ENCODE peak calls at places on chromosome 4, in eight cellular contexts. P is uterus; T is CD8-positive, alpha-beta T cell; A is fibroblast of lung; W is substantia nigra; F is heart right ventricle; Z is hepatocyte; M is pancreas. L is an unnamed sample.

GRCh38 chr4:4332529-4332928 is 42.5 kb downstream of the ZBTB49 start:
- DNase-seq in W (no peak), T (no peak), P (no peak), F (no peak), A (no peak), M (no peak), Z (no peak), L (no peak)

GRCh38 chr4:48906283-48907173 is at the start of gene OCIAD2:
- DNase-seq in P (peak; percentile 49), Z (peak; percentile 84), A (peak; percentile 39), T (peak; percentile 83), M (peak; percentile 81), F (peak; percentile 50), W (no peak), L (no peak)

GRCh38 chr4:184648220-184649025 is 824 bp downstream of the CASP3 start:
- DNase-seq in A (peak; percentile 47), F (peak; percentile 78), M (peak; percentile 85), P (peak; percentile 60), Z (peak; percentile 69), W (peak; percentile 46), T (peak; percentile 39), L (peak; percentile 86)

GRCh38 chr4:128686810-128687209 is 122.7 kb upstream of the JADE1 start:
- DNase-seq in T (no peak), W (no peak), A (no peak), P (no peak), F (no peak), M (no peak), Z (no peak), L (no peak)

GRCh38 chr4:5010984-5011383 is 8.3 kb downstream of the CYTL1 start:
- DNase-seq in P (no peak), F (no peak), Z (no peak), M (no peak), T (no peak), W (no peak), A (no peak), L (no peak)

GRCh38 chr4:8844976-8845690 is 26.5 kb downstream of the HMX1 start:
- DNase-seq in F (no peak), A (no peak), Z (no peak), W (no peak), M (no peak), P (no peak), T (no peak), L (peak; percentile 38)

GRCh38 chr4:108369035-108369655 is 200.4 kb upstream of the LEF1 start:
- DNase-seq in F (no peak), A (no peak), P (no peak), Z (no peak), M (no peak), W (no peak), T (no peak), L (no peak)

GRCh38 chr4:57053508-57053907 is 56.7 kb downstream of the IGFBP7 start:
- DNase-seq in M (no peak), A (no peak), W (no peak), Z (no peak), T (no peak), P (no peak), F (no peak), L (no peak)

GRCh38 chr4:2141762-2142520 is 82.8 kb downstream of the NAT8L start:
- DNase-seq in M (no peak), W (no peak), F (no peak), Z (no peak), T (no peak), P (no peak), A (peak; percentile 10), L (no peak)

GRCh38 chr4:173748353-173748752 is 218.3 kb upstream of the HAND2 start:
- DNase-seq in F (no peak), M (no peak), T (no peak), W (no peak), Z (peak; percentile 15), P (no peak), A (peak; percentile 56), L (no peak)

GRCh38 chr4:45438047-45438446 is 685.8 kb downstream of the GABRG1 start:
- DNase-seq in T (no peak), M (no peak), A (peak; percentile 2), W (no peak), F (no peak), P (no peak), Z (no peak), L (no peak)

GRCh38 chr4:174255790-174256189 is 27.7 kb downstream of the FBXO8 start:
- DNase-seq in P (no peak), M (no peak), Z (peak; percentile 4), A (peak; percentile 92), T (no peak), F (no peak), W (no peak), L (no peak)

GRCh38 chr4:183920512-183920911 is 15.4 kb downstream of the STOX2 start:
- DNase-seq in Z (no peak), W (no peak), A (no peak), F (no peak), M (no peak), P (no peak), T (no peak), L (no peak)

GRCh38 chr4:1234811-1235292 is 14.1 kb downstream of the CTBP1 start:
- DNase-seq in F (peak; percentile 7), T (no peak), W (no peak), Z (no peak), M (peak; percentile 50), A (no peak), P (peak; percentile 18), L (peak; percentile 57)

GRCh38 chr4:17166954-17167353 is 268.5 kb upstream of the LDB2 start:
- DNase-seq in T (no peak), F (peak; percentile 13), Z (no peak), W (peak; percentile 15), M (no peak), P (peak; percentile 40), A (no peak), L (no peak)

GRCh38 chr4:104395219-104395618 is 99.5 kb downstream of the CXXC4 start:
- DNase-seq in P (no peak), W (no peak), T (no peak), F (no peak), Z (no peak), M (no peak), A (peak; percentile 17), L (no peak)

GRCh38 chr4:139797287-139797686 is 131.7 kb downstream of the MGST2 start:
- DNase-seq in Z (no peak), A (no peak), T (no peak), M (no peak), P (no peak), F (no peak), W (no peak), L (no peak)

GRCh38 chr4:43766648-43767047 is 682.0 kb downstream of the KCTD8 start:
- DNase-seq in F (no peak), M (no peak), T (no peak), W (no peak), P (no peak), A (no peak), Z (no peak), L (no peak)

GRCh38 chr4:121950212-121950679 is 1.6 kb downstream of the TRPC3 start:
- DNase-seq in F (peak; percentile 85), W (peak; percentile 76), A (peak; percentile 79), T (peak; percentile 82), P (peak; percentile 73), Z (peak; percentile 88), M (peak; percentile 87), L (peak; percentile 74)

GRCh38 chr4:147984065-147984777 is 252.3 kb downstream of the ARHGAP10 start:
- DNase-seq in M (no peak), F (no peak), P (no peak), T (no peak), W (no peak), A (peak; percentile 58), Z (peak; percentile 48), L (no peak)

GRCh38 chr4:112557676-112558411 is 41.9 kb upstream of the NEUROG2 start:
- DNase-seq in A (no peak), W (no peak), Z (no peak), P (no peak), M (no peak), F (no peak), T (no peak), L (no peak)

GRCh38 chr4:66959207-66959606 is 586.1 kb downstream of the CENPC start:
- DNase-seq in P (no peak), A (no peak), M (no peak), T (no peak), Z (no peak), W (no peak), F (no peak), L (no peak)

GRCh38 chr4:114136067-114136466 is 156.6 kb upstream of the ARSJ start:
- DNase-seq in A (peak; percentile 15), W (no peak), F (no peak), Z (no peak), T (no peak), P (no peak), M (no peak), L (no peak)

GRCh38 chr4:114132199-114132598 is 152.8 kb upstream of the ARSJ start:
- DNase-seq in Z (no peak), M (no peak), W (no peak), F (no peak), A (no peak), T (no peak), P (no peak), L (no peak)

GRCh38 chr4:114137984-114138383 is 158.5 kb upstream of the ARSJ start:
- DNase-seq in P (no peak), W (no peak), M (no peak), Z (no peak), T (no peak), A (no peak), F (no peak), L (no peak)

DNA sequence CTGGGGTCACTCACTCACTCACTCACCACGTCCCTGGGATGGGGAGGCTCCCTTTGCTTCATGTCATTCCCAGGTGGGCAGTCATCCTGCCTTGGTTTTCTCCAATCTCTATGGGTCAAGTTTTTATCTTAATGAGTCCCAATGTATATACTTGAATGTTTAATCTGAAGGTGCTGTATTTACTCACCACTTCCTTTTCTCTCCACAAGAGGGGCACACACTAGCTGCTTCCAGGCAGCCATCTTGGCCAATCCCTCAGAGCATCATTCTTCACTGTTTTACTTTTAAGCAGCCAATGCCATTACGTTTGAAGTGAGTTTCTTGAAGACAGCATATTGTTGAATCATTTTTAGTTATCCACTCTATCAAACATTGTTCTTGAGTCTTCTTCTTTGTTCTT is 153.4 kb upstream of the ARSJ start:
- DNase-seq in A (no peak), M (no peak), P (no peak), F (no peak), W (no peak), T (no peak), Z (no peak), L (no peak)
- H3K27ac ChIP-seq in A (no peak overlapping the region), M (no peak overlapping the region), P (no peak overlapping the region), F (no peak overlapping the region), W (no peak overlapping the region), T (no peak overlapping the region), Z (no peak overlapping the region), L (no peak overlapping the region)

GRCh38 chr4:37839426-37839825 is 12.9 kb downstream of the PGM2 start:
- DNase-seq in W (no peak), M (no peak), P (no peak), T (no peak), A (no peak), Z (no peak), F (no peak), L (no peak)
- H3K27ac ChIP-seq in W (no peak overlapping the region), M (no peak overlapping the region), P (peak overlapping the region; percentile 2), T (no peak overlapping the region), A (no peak overlapping the region), Z (no peak overlapping the region), F (peak overlapping the region; percentile 39), L (no peak overlapping the region)

GRCh38 chr4:152676052-152676854 is 3.5 kb downstream of the TMEM154 start:
- DNase-seq in A (no peak), T (no peak), Z (no peak), F (no peak), W (no peak), P (no peak), M (no peak), L (no peak)
- H3K27ac ChIP-seq in A (no peak overlapping the region), T (no peak overlapping the region), Z (no peak overlapping the region), F (no peak overlapping the region), W (no peak overlapping the region), P (no peak overlapping the region), M (no peak overlapping the region), L (no peak overlapping the region)

GRCh38 chr4:41077628-41078027 is 136.7 kb downstream of the APBB2 start:
- DNase-seq in T (no peak), F (no peak), P (no peak), Z (no peak), M (no peak), A (no peak), W (no peak), L (no peak)
- H3K27ac ChIP-seq in T (no peak overlapping the region), F (no peak overlapping the region), P (no peak overlapping the region), Z (no peak overlapping the region), M (no peak overlapping the region), A (no peak overlapping the region), W (no peak overlapping the region), L (no peak overlapping the region)